ENCODE peak calls at places on chromosome 20, in five cellular contexts. N is adrenal gland, Q is A549, W is BE2C, J is IMR-90. T is an unnamed sample. For H3K4me1 and H3K9me3, the result is how much of the 10 kb centered on the place peaks cover.

GRCh38 chr20:45341939-45342862 is 6.0 kb downstream of the SDC4 start:
- DNase-seq in N (peak), Q (no peak), W (peak), J (peak), T (peak)

GRCh38 chr20:48025661-48026060 is 240.4 kb upstream of the SULF2 start:
- DNase-seq in N (no peak), Q (no peak), W (no peak), J (no peak), T (no peak)

GRCh38 chr20:44056010-44056698 is 130.8 kb downstream of the JPH2 start:
- DNase-seq in N (no peak), Q (peak), W (peak), J (no peak), T (peak)

GRCh38 chr20:37989601-37990001 is 43.7 kb downstream of the TTI1 start:
- DNase-seq in N (peak), Q (no peak), W (no peak), J (no peak), T (no peak)

GRCh38 chr20:31663838-31664695 is 26.4 kb downstream of the COX4I2 start:
- DNase-seq in N (no peak), Q (no peak), W (no peak), J (no peak), T (no peak)

GRCh38 chr20:31713312-31714049 is 9.2 kb downstream of the BCL2L1 start:
- DNase-seq in N (peak), Q (peak), W (no peak), J (peak), T (peak)

GRCh38 chr20:37529214-37529967 is 1.7 kb upstream of the BLCAP start:
- DNase-seq in N (no peak), Q (no peak), W (no peak), J (no peak), T (no peak)

GRCh38 chr20:62813588-62813987 is 3.3 kb upstream of the COL9A3 start:
- DNase-seq in N (no peak), Q (no peak), W (no peak), J (no peak), T (no peak)

GRCh38 chr20:9332783-9333482 is 181.5 kb upstream of the LAMP5 start:
- DNase-seq in N (no peak), Q (no peak), W (peak), J (no peak), T (peak)

GRCh38 chr20:15759546-15760216 is 813.6 kb downstream of the KIF16B start:
- DNase-seq in N (no peak), Q (no peak), W (peak), J (no peak), T (peak)

GRCh38 chr20:57317316-57317788 is 12.3 kb upstream of the SPO11 start:
- DNase-seq in N (no peak), Q (no peak), W (no peak), J (no peak), T (no peak)

GRCh38 chr20:57659131-57659788 is 39.0 kb upstream of the ZBP1 start:
- DNase-seq in N (peak), Q (no peak), W (no peak), J (no peak), T (peak)

GRCh38 chr20:14583413-14583812 is 246.0 kb upstream of the FLRT3 start:
- DNase-seq in N (no peak), Q (peak), W (peak), J (peak), T (peak)

GRCh38 chr20:25360631-25361286 is 29.9 kb downstream of the ABHD12 start:
- DNase-seq in N (no peak), Q (no peak), W (peak), J (peak), T (peak)

GRCh38 chr20:2746636-2747265 is 53.7 kb downstream of the CPXM1 start:
- DNase-seq in N (no peak), Q (no peak), W (no peak), J (no peak), T (no peak)

GRCh38 chr20:53611449-53611894 is 17.8 kb upstream of the ZNF217 start:
- DNase-seq in N (peak), Q (peak), W (peak), J (peak), T (peak)

GRCh38 chr20:49384437-49385434 is 97.7 kb downstream of the KCNB1 start:
- DNase-seq in N (peak), Q (peak), W (peak), J (peak), T (peak)

GRCh38 chr20:53751394-53752368 is 158.0 kb upstream of the ZNF217 start:
- DNase-seq in N (no peak), Q (no peak), W (no peak), J (no peak), T (no peak)

GRCh38 chr20:57249073-57249472 is 17.4 kb downstream of the BMP7 start:
- DNase-seq in N (no peak), Q (no peak), W (no peak), J (no peak), T (no peak)

GRCh38 chr20:45776931-45777330 is 14.8 kb downstream of the WFDC3 start:
- DNase-seq in N (no peak), Q (no peak), W (no peak), J (no peak), T (no peak)

GRCh38 chr20:48180039-48180438 is 394.8 kb upstream of the SULF2 start:
- DNase-seq in N (no peak), Q (peak), W (no peak), J (no peak), T (no peak)

GRCh38 chr20:20407891-20408805 is 40.2 kb downstream of the INSM1 start:
- DNase-seq in N (no peak), Q (peak), W (peak), J (peak), T (peak)

GRCh38 chr20:6680854-6681253 is 86.6 kb upstream of the BMP2 start:
- DNase-seq in N (no peak), Q (no peak), W (no peak), J (no peak), T (no peak)
- H3K4me1 ChIP-seq in N (under half), Q (under half), W (under half), J (under half), T (under half)

GRCh38 chr20:21710341-21710740 is 4.9 kb downstream of the PAX1 start:
- DNase-seq in N (no peak), Q (no peak), W (no peak), J (no peak), T (no peak)
- H3K9me3 ChIP-seq in N (under half), Q (under half), W (under half), J (under half), T (under half)

DNA sequence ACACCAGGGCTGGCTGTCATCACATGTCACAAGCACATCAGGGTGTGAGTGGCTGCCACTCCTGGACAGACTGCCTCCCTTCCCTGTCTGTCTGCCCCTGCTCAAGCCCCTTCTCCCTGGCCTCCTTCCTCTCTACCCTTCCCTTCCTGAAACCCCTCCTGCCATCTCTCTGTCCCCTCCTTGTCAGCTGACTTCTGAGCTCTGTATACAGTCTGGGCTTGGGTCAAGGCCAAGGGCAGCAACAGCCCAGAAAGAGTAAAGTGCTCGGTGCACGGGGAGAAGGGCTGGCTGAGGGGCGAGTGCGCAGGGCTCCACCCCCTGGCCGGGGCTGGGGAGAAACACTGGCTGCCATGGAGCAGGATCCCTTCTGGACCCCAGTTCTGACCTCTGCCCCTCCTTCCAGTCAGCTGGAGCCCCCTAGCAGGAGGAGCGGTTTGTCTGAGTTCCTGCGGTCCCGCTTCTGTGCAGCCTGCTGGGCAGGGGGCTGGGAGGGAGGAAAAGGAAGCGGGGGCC is 2.0 kb downstream of the LKAAEAR1 start:
- DNase-seq in N (no peak), Q (no peak), W (no peak), J (no peak), T (no peak)
- H3K4me1 ChIP-seq in N (under half), Q (under half), W (under half), J (under half), T (under half)

DNA sequence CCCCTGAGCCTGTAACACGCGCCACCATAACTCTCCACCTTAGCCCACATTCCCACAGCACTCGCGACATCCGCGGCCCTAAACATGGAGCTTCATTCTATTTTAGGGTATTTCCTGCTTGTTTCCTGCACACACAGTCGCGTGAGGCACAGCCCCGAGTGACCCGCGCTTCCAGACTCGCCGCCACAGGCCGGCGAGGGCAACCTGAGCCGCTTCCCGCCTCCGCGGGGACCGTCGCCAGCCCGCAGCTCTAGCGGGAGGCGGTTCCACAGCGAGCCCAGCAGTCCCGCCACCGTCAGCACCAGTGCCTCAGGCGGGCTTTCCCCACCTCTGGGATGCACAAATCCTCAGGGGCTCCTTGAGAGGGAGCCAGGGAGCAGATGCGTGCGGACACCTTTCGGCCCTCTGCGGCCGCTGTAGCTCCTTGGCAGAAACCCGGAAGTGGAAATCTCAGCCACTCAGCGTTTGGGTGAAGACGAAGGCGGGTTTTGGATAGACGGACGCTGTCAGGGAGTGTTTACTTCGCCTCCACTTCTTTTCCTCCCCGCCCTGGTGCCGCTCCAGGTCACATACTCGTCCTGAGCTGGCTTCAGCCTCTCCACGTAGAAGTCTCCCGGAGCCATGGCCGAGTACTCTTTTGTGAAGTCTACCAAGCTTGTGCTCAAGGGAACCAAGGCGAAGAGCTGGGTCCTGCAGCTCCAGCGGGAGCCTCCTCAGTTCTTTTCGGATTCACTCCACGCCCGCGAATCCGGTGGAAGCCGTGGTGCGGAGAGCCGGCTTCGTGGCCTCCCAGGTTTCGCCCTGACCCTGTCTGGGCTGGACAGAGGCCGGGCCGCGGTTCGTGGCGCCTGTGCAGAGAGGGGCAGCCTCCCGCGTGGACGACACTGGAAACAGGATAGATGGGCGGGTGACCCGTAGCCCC is 2177.4 kb upstream of the DEFB115 start:
- DNase-seq in N (no peak), Q (peak), W (peak), J (no peak), T (peak)
- H3K9me3 ChIP-seq in N (under half), Q (under half), W (under half), J (under half), T (under half)

DNA sequence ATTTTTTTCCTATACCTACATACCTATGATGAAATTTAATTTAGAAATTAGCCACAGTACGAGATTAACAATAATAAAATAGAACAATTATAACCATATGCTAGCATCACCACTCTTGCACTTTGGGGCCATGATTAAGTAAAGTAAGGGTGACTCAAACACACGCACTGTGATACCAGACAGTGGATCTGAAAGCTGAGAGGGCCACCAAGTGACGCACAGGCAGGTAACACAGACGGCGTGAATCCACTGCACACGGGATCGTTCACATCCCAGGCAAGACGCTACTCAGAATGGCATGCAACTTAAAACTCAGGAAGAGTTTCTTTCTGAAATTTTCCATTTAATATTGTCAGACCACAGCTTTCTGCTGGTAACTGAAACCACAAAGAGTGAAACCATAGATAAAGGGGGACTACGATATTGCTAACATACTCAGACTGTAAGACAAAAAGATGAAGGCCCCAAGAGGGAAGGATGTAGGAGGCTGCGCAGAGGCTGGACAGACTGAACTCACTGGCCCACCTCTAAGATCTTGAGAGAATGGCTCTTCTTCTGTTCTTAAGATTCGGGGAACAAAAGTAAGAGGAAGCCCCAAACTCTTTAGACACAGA is 17.9 kb downstream of the RRBP1 start:
- DNase-seq in N (no peak), Q (no peak), W (no peak), J (no peak), T (no peak)
- H3K4me1 ChIP-seq in N (under half), Q (under half), W (under half), J (under half), T (under half)

GRCh38 chr20:42179768-42180167 is 561.6 kb upstream of the CHD6 start:
- DNase-seq in N (no peak), Q (no peak), W (no peak), J (no peak), T (peak)

GRCh38 chr20:42183147-42183546 is 565.0 kb upstream of the CHD6 start:
- DNase-seq in N (no peak), Q (no peak), W (no peak), J (no peak), T (no peak)

GRCh38 chr20:42186337-42186736 is 568.2 kb upstream of the CHD6 start:
- DNase-seq in N (no peak), Q (no peak), W (no peak), J (no peak), T (no peak)

DNA sequence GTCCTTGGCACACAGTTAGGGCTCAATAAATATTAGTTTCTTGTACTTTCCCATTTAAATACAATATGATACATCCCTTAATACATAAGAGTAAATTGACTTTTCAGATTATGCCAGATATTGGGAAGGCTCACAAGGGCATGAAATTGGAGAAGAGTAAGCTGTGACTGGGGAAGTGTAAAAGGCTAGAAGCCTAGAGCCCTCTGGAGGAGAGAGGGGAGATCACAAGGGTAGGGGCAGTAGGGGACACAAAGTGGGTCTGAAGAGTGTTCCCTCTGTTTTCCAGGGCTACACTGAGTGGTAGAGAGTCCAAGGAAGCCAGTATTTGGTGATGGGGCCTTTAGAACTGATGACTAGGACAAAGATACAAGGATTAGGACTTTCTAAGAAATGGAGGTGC is 562.9 kb upstream of the CHD6 start:
- DNase-seq in N (no peak), Q (no peak), W (no peak), J (no peak), T (no peak)
- H3K9me3 ChIP-seq in N (under half), Q (under half), W (under half), J (under half), T (under half)

GRCh38 chr20:64038252-64038578 is 2.2 kb downstream of the C20orf204 start:
- DNase-seq in N (no peak), Q (no peak), W (no peak), J (no peak), T (no peak)
- H3K4me1 ChIP-seq in N (under half), Q (under half), W (under half), J (under half), T (under half)

GRCh38 chr20:22524393-22525015 is 59.9 kb downstream of the FOXA2 start:
- DNase-seq in N (no peak), Q (no peak), W (no peak), J (no peak), T (no peak)
- H3K9me3 ChIP-seq in N (under half), Q (under half), W (under half), J (under half), T (under half)